ENCODE peak calls at places on chromosomes 3 and 15, in eight cellular contexts. One of them, this sample, is unnamed. For H3K9me3, the result is how much of the 10 kb centered on the place peaks cover.

GRCh38 chr3:184314700-184315505 is 497 bp downstream of the EIF4G1 start:
- DNase-seq in lower lobe of right lung: peak
- DNase-seq in Caco-2: peak
- DNase-seq in neuronal stem cell: peak
- DNase-seq in CD8-positive, alpha-beta memory T cell: peak
- DNase-seq in mammary epithelial cell: peak
- DNase-seq in pancreas: peak
- DNase-seq in CD8-positive, alpha-beta T cell: peak
- DNase-seq in this sample: peak

GRCh38 chr15:69340243-69340991 is 41.7 kb downstream of the PAQR5 start:
- DNase-seq in CD8-positive, alpha-beta T cell: no peak
- DNase-seq in Caco-2: no peak
- DNase-seq in pancreas: no peak
- DNase-seq in neuronal stem cell: no peak
- DNase-seq in lower lobe of right lung: no peak
- DNase-seq in mammary epithelial cell: no peak
- DNase-seq in CD8-positive, alpha-beta memory T cell: no peak
- DNase-seq in this sample: no peak

GRCh38 chr15:81763304-81763703 is 282.5 kb downstream of the MEX3B start:
- DNase-seq in CD8-positive, alpha-beta memory T cell: no peak
- DNase-seq in CD8-positive, alpha-beta T cell: no peak
- DNase-seq in Caco-2: no peak
- DNase-seq in pancreas: no peak
- DNase-seq in lower lobe of right lung: no peak
- DNase-seq in neuronal stem cell: no peak
- DNase-seq in mammary epithelial cell: no peak
- DNase-seq in this sample: no peak

GRCh38 chr3:84893211-84893610 is 65.6 kb upstream of the CADM2 start:
- DNase-seq in CD8-positive, alpha-beta memory T cell: no peak
- DNase-seq in pancreas: no peak
- DNase-seq in lower lobe of right lung: no peak
- DNase-seq in mammary epithelial cell: no peak
- DNase-seq in neuronal stem cell: no peak
- DNase-seq in CD8-positive, alpha-beta T cell: no peak
- DNase-seq in Caco-2: no peak
- DNase-seq in this sample: no peak

GRCh38 chr3:184386047-184386806 is 6.4 kb downstream of the CHRD start:
- DNase-seq in pancreas: no peak
- DNase-seq in CD8-positive, alpha-beta memory T cell: no peak
- DNase-seq in CD8-positive, alpha-beta T cell: no peak
- DNase-seq in mammary epithelial cell: no peak
- DNase-seq in Caco-2: no peak
- DNase-seq in lower lobe of right lung: no peak
- DNase-seq in neuronal stem cell: no peak
- DNase-seq in this sample: no peak

GRCh38 chr3:11434017-11434526 is 161.9 kb downstream of the ATG7 start:
- DNase-seq in mammary epithelial cell: no peak
- DNase-seq in Caco-2: no peak
- DNase-seq in pancreas: no peak
- DNase-seq in neuronal stem cell: no peak
- DNase-seq in lower lobe of right lung: no peak
- DNase-seq in CD8-positive, alpha-beta T cell: no peak
- DNase-seq in CD8-positive, alpha-beta memory T cell: no peak
- DNase-seq in this sample: no peak

GRCh38 chr15:95988574-95988887 is 342.0 kb upstream of the NR2F2 start:
- DNase-seq in CD8-positive, alpha-beta T cell: no peak
- DNase-seq in neuronal stem cell: no peak
- DNase-seq in lower lobe of right lung: no peak
- DNase-seq in CD8-positive, alpha-beta memory T cell: no peak
- DNase-seq in mammary epithelial cell: no peak
- DNase-seq in Caco-2: no peak
- DNase-seq in pancreas: no peak
- DNase-seq in this sample: no peak

GRCh38 chr15:59298255-59298856 is 74.3 kb downstream of the MYO1E start:
- DNase-seq in CD8-positive, alpha-beta T cell: no peak
- DNase-seq in pancreas: no peak
- DNase-seq in neuronal stem cell: no peak
- DNase-seq in Caco-2: no peak
- DNase-seq in lower lobe of right lung: no peak
- DNase-seq in mammary epithelial cell: peak
- DNase-seq in CD8-positive, alpha-beta memory T cell: no peak
- DNase-seq in this sample: no peak

GRCh38 chr3:31407665-31408064 is 125.1 kb upstream of the STT3B start:
- DNase-seq in CD8-positive, alpha-beta T cell: no peak
- DNase-seq in mammary epithelial cell: no peak
- DNase-seq in neuronal stem cell: no peak
- DNase-seq in pancreas: no peak
- DNase-seq in lower lobe of right lung: no peak
- DNase-seq in CD8-positive, alpha-beta memory T cell: no peak
- DNase-seq in Caco-2: no peak
- DNase-seq in this sample: no peak

GRCh38 chr3:139608924-139609323 is 68.8 kb downstream of the NMNAT3 start:
- DNase-seq in lower lobe of right lung: no peak
- DNase-seq in Caco-2: no peak
- DNase-seq in neuronal stem cell: no peak
- DNase-seq in CD8-positive, alpha-beta memory T cell: no peak
- DNase-seq in pancreas: no peak
- DNase-seq in mammary epithelial cell: peak
- DNase-seq in CD8-positive, alpha-beta T cell: no peak
- DNase-seq in this sample: no peak

GRCh38 chr15:101251830-101252820 is at the start of gene CHSY1:
- DNase-seq in pancreas: peak
- DNase-seq in Caco-2: peak
- DNase-seq in mammary epithelial cell: peak
- DNase-seq in CD8-positive, alpha-beta memory T cell: peak
- DNase-seq in lower lobe of right lung: peak
- DNase-seq in CD8-positive, alpha-beta T cell: peak
- DNase-seq in neuronal stem cell: peak
- DNase-seq in this sample: peak

GRCh38 chr3:178623666-178624255 is 87.5 kb downstream of the KCNMB2 start:
- DNase-seq in mammary epithelial cell: no peak
- DNase-seq in pancreas: no peak
- DNase-seq in CD8-positive, alpha-beta T cell: no peak
- DNase-seq in neuronal stem cell: no peak
- DNase-seq in CD8-positive, alpha-beta memory T cell: no peak
- DNase-seq in Caco-2: no peak
- DNase-seq in lower lobe of right lung: no peak
- DNase-seq in this sample: no peak

GRCh38 chr15:85620321-85621044 is 174.2 kb downstream of the KLHL25 start:
- DNase-seq in lower lobe of right lung: no peak
- DNase-seq in pancreas: no peak
- DNase-seq in Caco-2: no peak
- DNase-seq in CD8-positive, alpha-beta T cell: no peak
- DNase-seq in CD8-positive, alpha-beta memory T cell: no peak
- DNase-seq in neuronal stem cell: no peak
- DNase-seq in mammary epithelial cell: peak
- DNase-seq in this sample: no peak

GRCh38 chr15:65902373-65902772 is 33.1 kb downstream of the RAB11A start:
- DNase-seq in neuronal stem cell: no peak
- DNase-seq in lower lobe of right lung: peak
- DNase-seq in CD8-positive, alpha-beta memory T cell: no peak
- DNase-seq in pancreas: no peak
- DNase-seq in Caco-2: peak
- DNase-seq in CD8-positive, alpha-beta T cell: no peak
- DNase-seq in mammary epithelial cell: peak
- DNase-seq in this sample: no peak

GRCh38 chr3:62521464-62522105 is 148.2 kb upstream of the FEZF2 start:
- DNase-seq in mammary epithelial cell: no peak
- DNase-seq in CD8-positive, alpha-beta T cell: no peak
- DNase-seq in CD8-positive, alpha-beta memory T cell: no peak
- DNase-seq in lower lobe of right lung: no peak
- DNase-seq in neuronal stem cell: no peak
- DNase-seq in pancreas: no peak
- DNase-seq in Caco-2: no peak
- DNase-seq in this sample: no peak

GRCh38 chr3:71564361-71564760 is 19.2 kb downstream of the FOXP1 start:
- DNase-seq in Caco-2: no peak
- DNase-seq in CD8-positive, alpha-beta T cell: no peak
- DNase-seq in mammary epithelial cell: no peak
- DNase-seq in neuronal stem cell: no peak
- DNase-seq in pancreas: no peak
- DNase-seq in lower lobe of right lung: no peak
- DNase-seq in CD8-positive, alpha-beta memory T cell: no peak
- DNase-seq in this sample: no peak

GRCh38 chr15:26101443-26101842 is 238.3 kb upstream of the ATP10A start:
- DNase-seq in pancreas: no peak
- DNase-seq in Caco-2: no peak
- DNase-seq in mammary epithelial cell: no peak
- DNase-seq in lower lobe of right lung: no peak
- DNase-seq in neuronal stem cell: no peak
- DNase-seq in CD8-positive, alpha-beta memory T cell: no peak
- DNase-seq in CD8-positive, alpha-beta T cell: no peak
- DNase-seq in this sample: no peak

GRCh38 chr15:26097216-26097615 is 234.1 kb upstream of the ATP10A start:
- DNase-seq in CD8-positive, alpha-beta T cell: no peak
- DNase-seq in CD8-positive, alpha-beta memory T cell: no peak
- DNase-seq in mammary epithelial cell: no peak
- DNase-seq in neuronal stem cell: no peak
- DNase-seq in pancreas: no peak
- DNase-seq in lower lobe of right lung: no peak
- DNase-seq in Caco-2: no peak
- DNase-seq in this sample: no peak

GRCh38 chr15:26095710-26096330 is 232.7 kb upstream of the ATP10A start:
- DNase-seq in CD8-positive, alpha-beta T cell: no peak
- DNase-seq in mammary epithelial cell: no peak
- DNase-seq in pancreas: no peak
- DNase-seq in Caco-2: no peak
- DNase-seq in neuronal stem cell: no peak
- DNase-seq in lower lobe of right lung: no peak
- DNase-seq in CD8-positive, alpha-beta memory T cell: no peak
- DNase-seq in this sample: no peak

GRCh38 chr15:26102365-26102764 is 239.2 kb upstream of the ATP10A start:
- DNase-seq in mammary epithelial cell: no peak
- DNase-seq in CD8-positive, alpha-beta memory T cell: no peak
- DNase-seq in lower lobe of right lung: no peak
- DNase-seq in neuronal stem cell: no peak
- DNase-seq in Caco-2: no peak
- DNase-seq in pancreas: no peak
- DNase-seq in CD8-positive, alpha-beta T cell: no peak
- DNase-seq in this sample: no peak

GRCh38 chr15:26098801-26099200 is 235.7 kb upstream of the ATP10A start:
- DNase-seq in mammary epithelial cell: no peak
- DNase-seq in CD8-positive, alpha-beta T cell: no peak
- DNase-seq in pancreas: no peak
- DNase-seq in CD8-positive, alpha-beta memory T cell: no peak
- DNase-seq in neuronal stem cell: no peak
- DNase-seq in lower lobe of right lung: no peak
- DNase-seq in Caco-2: no peak
- DNase-seq in this sample: no peak
- H3K9me3 ChIP-seq in mammary epithelial cell: under half
- H3K9me3 ChIP-seq in CD8-positive, alpha-beta T cell: under half
- H3K9me3 ChIP-seq in pancreas: under half
- H3K9me3 ChIP-seq in CD8-positive, alpha-beta memory T cell: under half
- H3K9me3 ChIP-seq in neuronal stem cell: under half
- H3K9me3 ChIP-seq in lower lobe of right lung: under half
- H3K9me3 ChIP-seq in Caco-2: under half
- H3K9me3 ChIP-seq in this sample: under half

GRCh38 chr3:136699271-136699828 is 52.8 kb downstream of the STAG1 start:
- DNase-seq in Caco-2: no peak
- DNase-seq in CD8-positive, alpha-beta T cell: no peak
- DNase-seq in neuronal stem cell: no peak
- DNase-seq in mammary epithelial cell: no peak
- DNase-seq in lower lobe of right lung: no peak
- DNase-seq in CD8-positive, alpha-beta memory T cell: no peak
- DNase-seq in pancreas: no peak
- DNase-seq in this sample: no peak

GRCh38 chr3:136690611-136691010 is 61.6 kb downstream of the STAG1 start:
- DNase-seq in CD8-positive, alpha-beta T cell: no peak
- DNase-seq in pancreas: no peak
- DNase-seq in neuronal stem cell: no peak
- DNase-seq in CD8-positive, alpha-beta memory T cell: no peak
- DNase-seq in mammary epithelial cell: no peak
- DNase-seq in lower lobe of right lung: no peak
- DNase-seq in Caco-2: no peak
- DNase-seq in this sample: no peak

GRCh38 chr3:136698361-136698760 is 53.8 kb downstream of the STAG1 start:
- DNase-seq in pancreas: no peak
- DNase-seq in CD8-positive, alpha-beta T cell: no peak
- DNase-seq in mammary epithelial cell: no peak
- DNase-seq in neuronal stem cell: no peak
- DNase-seq in lower lobe of right lung: no peak
- DNase-seq in Caco-2: no peak
- DNase-seq in CD8-positive, alpha-beta memory T cell: no peak
- DNase-seq in this sample: no peak

DNA sequence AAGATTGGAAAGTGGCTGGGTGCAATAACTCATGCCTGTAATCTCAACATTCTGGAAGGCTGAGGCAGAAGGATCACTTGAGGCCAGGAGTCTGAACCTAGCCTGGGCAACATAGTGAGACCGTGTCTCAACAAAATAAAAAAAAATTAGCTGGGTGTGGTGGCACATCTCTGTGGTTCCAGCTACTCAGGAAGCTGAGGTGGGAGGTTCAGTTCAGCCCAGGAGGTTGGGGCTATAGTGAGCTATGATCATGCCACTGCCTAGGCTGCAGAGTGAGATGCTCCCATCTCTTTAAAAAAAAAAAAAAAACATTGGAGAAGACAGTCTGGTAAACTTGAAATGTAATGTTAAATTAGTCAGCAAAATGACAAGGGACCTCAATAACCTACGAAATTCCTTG is 57.9 kb downstream of the STAG1 start:
- DNase-seq in mammary epithelial cell: no peak
- DNase-seq in CD8-positive, alpha-beta memory T cell: no peak
- DNase-seq in CD8-positive, alpha-beta T cell: peak
- DNase-seq in lower lobe of right lung: no peak
- DNase-seq in Caco-2: no peak
- DNase-seq in neuronal stem cell: no peak
- DNase-seq in pancreas: no peak
- DNase-seq in this sample: no peak
- H3K9me3 ChIP-seq in mammary epithelial cell: under half
- H3K9me3 ChIP-seq in CD8-positive, alpha-beta memory T cell: under half
- H3K9me3 ChIP-seq in CD8-positive, alpha-beta T cell: under half
- H3K9me3 ChIP-seq in lower lobe of right lung: under half
- H3K9me3 ChIP-seq in Caco-2: under half
- H3K9me3 ChIP-seq in neuronal stem cell: under half
- H3K9me3 ChIP-seq in pancreas: under half
- H3K9me3 ChIP-seq in this sample: under half

GRCh38 chr15:94951538-94951937 is 720.2 kb downstream of the MCTP2 start:
- DNase-seq in neuronal stem cell: no peak
- DNase-seq in pancreas: no peak
- DNase-seq in CD8-positive, alpha-beta memory T cell: no peak
- DNase-seq in lower lobe of right lung: no peak
- DNase-seq in mammary epithelial cell: no peak
- DNase-seq in Caco-2: no peak
- DNase-seq in CD8-positive, alpha-beta T cell: no peak
- DNase-seq in this sample: no peak
- H3K9me3 ChIP-seq in neuronal stem cell: under half
- H3K9me3 ChIP-seq in pancreas: under half
- H3K9me3 ChIP-seq in CD8-positive, alpha-beta memory T cell: under half
- H3K9me3 ChIP-seq in lower lobe of right lung: under half
- H3K9me3 ChIP-seq in mammary epithelial cell: under half
- H3K9me3 ChIP-seq in Caco-2: under half
- H3K9me3 ChIP-seq in CD8-positive, alpha-beta T cell: under half
- H3K9me3 ChIP-seq in this sample: under half

DNA sequence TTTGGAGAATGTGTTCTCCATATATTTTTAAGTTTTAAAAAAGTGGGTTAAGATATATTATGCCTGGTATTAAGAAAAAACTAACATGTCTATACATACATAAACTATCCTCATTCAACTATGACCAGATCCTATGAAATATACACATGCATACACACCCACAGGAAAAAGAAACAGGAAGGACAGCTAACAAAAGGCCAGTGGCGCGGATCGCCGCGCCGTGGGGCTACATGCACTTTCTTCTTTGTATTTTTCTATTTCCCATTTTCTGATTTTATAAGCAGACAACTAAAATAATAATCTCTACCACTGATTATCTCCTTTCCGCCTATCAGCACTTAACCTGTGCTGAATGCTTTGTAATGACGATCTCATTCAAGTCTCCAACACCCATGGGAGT is 160.1 kb downstream of the OR4M2 start:
- DNase-seq in neuronal stem cell: no peak
- DNase-seq in pancreas: no peak
- DNase-seq in mammary epithelial cell: no peak
- DNase-seq in Caco-2: no peak
- DNase-seq in CD8-positive, alpha-beta memory T cell: no peak
- DNase-seq in CD8-positive, alpha-beta T cell: no peak
- DNase-seq in lower lobe of right lung: no peak
- DNase-seq in this sample: no peak
- H3K9me3 ChIP-seq in neuronal stem cell: under half
- H3K9me3 ChIP-seq in pancreas: under half
- H3K9me3 ChIP-seq in mammary epithelial cell: under half
- H3K9me3 ChIP-seq in Caco-2: under half
- H3K9me3 ChIP-seq in CD8-positive, alpha-beta memory T cell: under half
- H3K9me3 ChIP-seq in CD8-positive, alpha-beta T cell: under half
- H3K9me3 ChIP-seq in lower lobe of right lung: under half
- H3K9me3 ChIP-seq in this sample: under half